ENCODE peak calls at places on chromosome 3, in four cellular contexts. I, K, R and X are unnamed samples.

GRCh38 chr3:32175607-32176197 is 62.8 kb upstream of the CMTM8 start:
- DNase-seq in K (peak; percentile 83), R (peak; percentile 83), I (no peak), X (peak; percentile 92)

GRCh38 chr3:28077566-28077965 is 163.9 kb upstream of the CMC1 start:
- DNase-seq in I (no peak), K (peak; percentile 70), R (no peak), X (no peak)

GRCh38 chr3:186070550-186070949 is 38.3 kb downstream of the ETV5 start:
- DNase-seq in R (no peak), K (no peak), I (no peak), X (no peak)

GRCh38 chr3:114152519-114153151 is 26.2 kb downstream of the DRD3 start:
- DNase-seq in K (peak; percentile 83), R (peak; percentile 89), I (peak; percentile 85), X (peak; percentile 90)

GRCh38 chr3:176939022-176939817 is 258.1 kb downstream of the TBL1XR1 start:
- DNase-seq in K (peak; percentile 91), I (no peak), R (peak; percentile 86), X (peak; percentile 42)

GRCh38 chr3:51384145-51384729 is 854 bp upstream of the MANF start:
- DNase-seq in R (peak; percentile 63), K (no peak), I (no peak), X (no peak)

GRCh38 chr3:183108002-183108449 is 8.7 kb upstream of the MCCC1 start:
- DNase-seq in I (no peak), K (peak; percentile 43), R (no peak), X (peak; percentile 39)

GRCh38 chr3:128448491-128448890 is 18.2 kb downstream of the DNAJB8 start:
- DNase-seq in R (no peak), I (no peak), K (no peak), X (no peak)

GRCh38 chr3:106836906-106837305 is 540.3 kb upstream of the CCDC54 start:
- DNase-seq in I (no peak), K (no peak), R (no peak), X (no peak)

GRCh38 chr3:120820748-120821147 is 78.2 kb downstream of the GTF2E1 start:
- DNase-seq in R (peak; percentile 74), I (no peak), K (no peak), X (peak; percentile 67)

GRCh38 chr3:10560060-10560861 is 54.9 kb upstream of the ATP2B2 start:
- DNase-seq in I (no peak), R (no peak), K (no peak), X (no peak)

GRCh38 chr3:3179407-3180094 is at the start of gene CRBN:
- DNase-seq in K (peak; percentile 84), I (peak; percentile 91), R (peak; percentile 94), X (peak; percentile 94)

GRCh38 chr3:142724682-142725351 is 983 bp downstream of the TRPC1 start:
- DNase-seq in R (peak; percentile 64), I (peak; percentile 54), K (peak; percentile 50), X (peak; percentile 25)

GRCh38 chr3:37477713-37478487 is 303.5 kb upstream of the LRRFIP2 start:
- DNase-seq in I (no peak), K (no peak), R (no peak), X (no peak)

GRCh38 chr3:38137615-38138346 is 680 bp upstream of the MYD88 start:
- DNase-seq in R (no peak), I (no peak), K (no peak), X (no peak)

GRCh38 chr3:170977911-170978310 is 48.6 kb downstream of the SLC2A2 start:
- DNase-seq in I (no peak), K (peak; percentile 86), R (no peak), X (no peak)

GRCh38 chr3:40528426-40528825 is 3.7 kb downstream of the ZNF621 start:
- DNase-seq in I (no peak), K (no peak), R (no peak), X (no peak)

GRCh38 chr3:149340310-149340933 is 7.0 kb upstream of the TM4SF18 start:
- DNase-seq in R (no peak), I (no peak), K (peak; percentile 82), X (no peak)

GRCh38 chr3:126082334-126083137 is 1.4 kb downstream of the SLC41A3 start:
- DNase-seq in K (no peak), R (no peak), I (no peak), X (no peak)

GRCh38 chr3:71990545-71990944 is 205.6 kb upstream of the PROK2 start:
- DNase-seq in I (no peak), K (no peak), R (no peak), X (no peak)

GRCh38 chr3:52843116-52843865 is 8.5 kb upstream of the MUSTN1 start:
- DNase-seq in I (no peak), K (no peak), R (no peak), X (no peak)

GRCh38 chr3:11668243-11669232 is 24.8 kb upstream of the VGLL4 start:
- DNase-seq in R (peak; percentile 17), I (no peak), K (peak; percentile 47), X (no peak)

GRCh38 chr3:65398953-65399352 is 639.8 kb downstream of the MAGI1 start:
- DNase-seq in K (peak; percentile 17), I (no peak), R (no peak), X (no peak)

GRCh38 chr3:66693461-66693912 is 192.7 kb upstream of the LRIG1 start:
- DNase-seq in K (peak; percentile 35), R (no peak), I (no peak), X (no peak)

GRCh38 chr3:21826416-21826815 is 75.4 kb upstream of the ZNF385D start:
- DNase-seq in K (no peak), I (no peak), R (no peak), X (no peak)

GRCh38 chr3:190522621-190523222 is 8.8 kb downstream of the IL1RAP start:
- DNase-seq in I (no peak), K (no peak), R (no peak), X (no peak)

GRCh38 chr3:64890466-64890865 is 202.7 kb upstream of the ADAMTS9 start:
- DNase-seq in R (no peak), K (no peak), I (no peak), X (no peak)

GRCh38 chr3:115381573-115381912 is 234.5 kb upstream of the ZBTB20 start:
- DNase-seq in I (no peak), R (no peak), K (no peak), X (no peak)

GRCh38 chr3:108552267-108553159 is 36.7 kb downstream of the CIP2A start:
- DNase-seq in K (peak; percentile 74), I (no peak), R (peak; percentile 64), X (no peak)

GRCh38 chr3:8069471-8069870 is 432.2 kb upstream of the LMCD1 start:
- DNase-seq in I (no peak), K (no peak), R (peak; percentile 19), X (no peak)

GRCh38 chr3:195863121-195864061 is 45.0 kb downstream of the TNK2 start:
- DNase-seq in K (peak; percentile 91), I (peak; percentile 82), R (peak; percentile 93), X (peak; percentile 93)

GRCh38 chr3:133578548-133579191 is 5.2 kb downstream of the CDV3 start:
- DNase-seq in R (peak; percentile 43), I (no peak), K (peak; percentile 57), X (peak; percentile 81)

GRCh38 chr3:133754973-133755828 is 9.0 kb downstream of the TF start:
- DNase-seq in R (no peak), K (no peak), I (no peak), X (no peak)

GRCh38 chr3:190385835-190386688 is 1.9 kb upstream of the CLDN16 start:
- DNase-seq in R (peak; percentile 25), K (peak; percentile 98), I (no peak), X (peak; percentile 5)